ENCODE peak calls at places on chromosome 20, in ten cellular contexts. E is Peyer's patch, L is endothelial cell of umbilical vein, O is ovary, U is A549, B is body of pancreas, Z is GM12892, D is tibial nerve, T is stomach, N is K562. M is an unnamed sample.

GRCh38 chr20:22418738-22419137 is 165.6 kb downstream of the FOXA2 start:
- DNase-seq in U (no peak), E (no peak), N (no peak), Z (no peak), L (no peak), D (no peak), O (no peak), B (peak), T (no peak), M (no peak)

GRCh38 chr20:12838261-12838866 is 170.4 kb upstream of the SPTLC3 start:
- DNase-seq in B (no peak), L (no peak), E (no peak), N (no peak), Z (no peak), D (no peak), O (no peak), T (no peak), U (peak), M (peak)

GRCh38 chr20:5737619-5737953 is 12.6 kb upstream of the SHLD1 start:
- DNase-seq in O (no peak), E (no peak), Z (no peak), L (no peak), T (no peak), U (no peak), D (no peak), B (no peak), N (no peak), M (no peak)

GRCh38 chr20:25274481-25274880 is 26.6 kb downstream of the PYGB start:
- DNase-seq in U (no peak), E (peak), D (no peak), N (no peak), O (peak), B (peak), L (no peak), Z (no peak), T (peak), M (no peak)

GRCh38 chr20:22985212-22985611 is 49.9 kb upstream of the SSTR4 start:
- DNase-seq in B (no peak), L (no peak), O (no peak), U (no peak), Z (no peak), N (no peak), D (no peak), E (no peak), T (no peak), M (no peak)

GRCh38 chr20:2871555-2872303 is 1.6 kb upstream of the PTPRA start:
- DNase-seq in T (no peak), E (no peak), N (peak), D (no peak), L (no peak), B (no peak), Z (no peak), U (no peak), O (no peak), M (peak)

GRCh38 chr20:26208296-26209091 is 511.8 kb upstream of the ZNF337 start:
- DNase-seq in D (no peak), O (no peak), Z (peak), U (no peak), T (no peak), E (no peak), N (no peak), L (no peak), B (peak), M (no peak)

GRCh38 chr20:22762576-22763256 is 178.3 kb upstream of the FOXA2 start:
- DNase-seq in B (no peak), U (peak), O (no peak), D (no peak), Z (no peak), T (no peak), L (no peak), E (no peak), N (no peak), M (no peak)

GRCh38 chr20:48454721-48455490 is 372.9 kb downstream of the PREX1 start:
- DNase-seq in E (no peak), O (no peak), Z (no peak), B (no peak), U (no peak), D (no peak), T (no peak), L (no peak), N (no peak), M (no peak)

GRCh38 chr20:25294459-25295385 is 46.8 kb downstream of the PYGB start:
- DNase-seq in T (peak), O (peak), B (no peak), D (no peak), E (peak), U (peak), L (peak), Z (peak), N (peak), M (peak)

GRCh38 chr20:51420111-51420510 is 122.4 kb downstream of the NFATC2 start:
- DNase-seq in E (no peak), N (no peak), U (no peak), L (peak), Z (no peak), O (no peak), T (no peak), B (no peak), D (no peak), M (no peak)

GRCh38 chr20:50470249-50470858 is 39.8 kb upstream of the PTPN1 start:
- DNase-seq in T (no peak), D (no peak), E (no peak), B (no peak), U (no peak), O (no peak), Z (no peak), N (no peak), L (peak), M (no peak)

GRCh38 chr20:37042986-37043972 is 52.5 kb downstream of the RBL1 start:
- DNase-seq in U (no peak), N (no peak), Z (peak), O (no peak), L (no peak), E (peak), D (no peak), T (no peak), B (no peak), M (no peak)

GRCh38 chr20:34017610-34018009 is 23.9 kb downstream of the RALY start:
- DNase-seq in L (no peak), B (no peak), N (no peak), U (no peak), Z (no peak), E (no peak), D (no peak), O (no peak), T (no peak), M (no peak)

GRCh38 chr20:31710423-31711250 is 12.0 kb downstream of the BCL2L1 start:
- DNase-seq in E (no peak), D (no peak), Z (no peak), L (no peak), U (no peak), O (no peak), T (peak), N (no peak), B (no peak), M (peak)

GRCh38 chr20:3766832-3767433 is 620 bp downstream of the ADISSP start:
- DNase-seq in Z (no peak), N (peak), B (no peak), U (no peak), D (no peak), T (no peak), O (no peak), E (no peak), L (no peak), M (peak)

DNA sequence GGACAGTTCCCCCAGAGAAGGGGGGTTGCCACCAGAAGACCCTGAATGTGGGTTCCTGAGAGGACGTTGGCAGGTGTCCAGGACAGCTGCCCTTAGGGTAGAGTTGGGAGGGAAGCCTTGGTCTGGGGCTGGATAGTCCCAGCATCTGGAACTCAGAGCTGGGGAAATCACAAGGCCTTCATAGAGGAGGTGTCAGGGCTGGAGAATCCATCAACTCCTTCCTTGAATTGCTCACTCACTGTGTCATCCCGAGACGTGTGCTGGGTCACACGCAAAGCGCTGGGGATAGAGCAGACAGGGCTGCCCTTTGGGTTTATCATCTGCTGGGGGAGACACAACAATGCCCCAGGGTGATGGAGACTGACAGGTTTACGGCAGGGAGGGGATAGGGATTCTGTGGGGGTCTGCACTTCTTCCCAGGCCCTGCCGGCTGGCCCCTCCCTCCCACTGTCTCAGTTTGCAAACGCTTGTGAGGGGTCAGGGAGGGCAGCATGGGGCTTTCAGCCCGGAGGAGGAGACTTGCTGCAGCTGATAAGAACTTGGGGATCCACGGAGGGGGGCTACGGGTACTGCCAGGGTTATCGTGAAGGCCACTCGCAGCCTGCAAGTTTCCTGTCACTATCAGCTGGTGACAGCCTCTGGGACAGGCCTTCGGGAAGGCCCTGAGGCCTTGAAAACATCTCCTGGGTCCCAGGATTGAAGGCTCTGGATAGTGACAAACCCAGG is 18.6 kb downstream of the RBM38 start:
- DNase-seq in L (no peak), Z (no peak), T (no peak), N (peak), D (no peak), E (no peak), B (no peak), O (no peak), U (no peak), M (peak)
- TF ChIP-seq POLR2A in L (no peak), Z (peak), T (no peak), N (peak), D (no peak), E (no peak), B (no peak), O (no peak), U (no peak), M (peak)

DNA sequence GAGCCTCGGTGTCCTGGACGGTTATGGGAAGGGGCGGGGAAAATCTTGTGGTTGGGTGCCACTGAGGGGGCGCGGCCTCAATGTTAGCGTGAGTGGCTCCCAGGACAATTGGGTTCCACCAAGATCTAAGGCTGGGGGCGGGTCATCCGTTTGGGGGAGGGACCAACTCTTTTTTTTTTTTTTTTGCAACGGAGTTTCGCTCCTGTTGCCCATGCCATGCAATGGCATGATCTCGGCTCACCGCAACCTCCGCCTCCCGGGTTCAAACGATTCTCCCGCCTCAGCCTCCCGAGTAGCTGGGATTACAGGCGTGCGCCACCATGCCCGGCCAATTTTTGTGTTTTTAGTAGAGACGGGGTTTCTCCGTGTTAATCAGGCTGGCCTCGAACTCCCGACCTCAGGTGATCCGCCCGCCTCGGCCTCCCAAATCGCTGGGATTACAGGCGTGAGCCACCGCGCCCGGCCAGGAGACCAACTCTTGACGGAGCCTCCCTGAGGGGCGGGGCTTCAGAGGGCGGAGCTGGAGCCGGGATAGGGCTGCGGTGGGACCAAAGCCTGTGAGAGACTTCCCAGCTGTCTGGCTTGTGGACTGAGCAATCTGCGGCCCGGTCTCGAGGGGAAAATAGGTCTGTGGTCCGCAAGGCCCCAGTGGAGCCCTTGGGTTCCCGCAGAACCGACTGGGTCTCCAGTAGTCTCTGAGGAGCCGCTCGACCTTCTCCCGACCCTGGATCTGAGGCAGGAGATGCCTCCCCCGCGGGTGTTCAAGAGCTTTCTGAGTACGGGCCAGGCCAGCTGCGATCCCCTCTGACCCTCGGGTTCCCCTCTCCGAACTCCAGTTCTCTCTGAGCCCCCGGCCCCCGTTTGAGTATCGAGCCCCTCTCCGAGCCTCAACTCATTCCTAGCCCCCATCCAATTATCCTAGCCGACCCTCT is 1.1 kb downstream of the SPAG4 start:
- DNase-seq in O (peak), N (peak), Z (peak), E (peak), B (peak), D (peak), T (peak), L (peak), U (peak), M (peak)
- TF ChIP-seq POLR2A in O (peak), N (peak), Z (no peak), E (no peak), B (peak), D (no peak), T (no peak), L (peak), U (peak), M (no peak)

GRCh38 chr20:62604796-62605195 is 37.5 kb upstream of the SLCO4A1 start:
- DNase-seq in O (no peak), U (no peak), L (no peak), D (no peak), N (no peak), T (no peak), E (no peak), Z (no peak), B (no peak), M (no peak)

GRCh38 chr20:62603907-62604785 is 38.2 kb upstream of the SLCO4A1 start:
- DNase-seq in Z (no peak), E (no peak), O (no peak), D (no peak), T (no peak), L (no peak), B (no peak), U (no peak), N (no peak), M (no peak)

GRCh38 chr20:62606551-62607201 is 35.6 kb upstream of the SLCO4A1 start:
- DNase-seq in Z (no peak), L (no peak), O (peak), D (peak), B (peak), E (peak), N (no peak), T (peak), U (no peak), M (no peak)

GRCh38 chr20:62605996-62606395 is 36.3 kb upstream of the SLCO4A1 start:
- DNase-seq in T (peak), D (no peak), O (no peak), N (no peak), U (no peak), E (peak), Z (no peak), B (no peak), L (no peak), M (no peak)

DNA sequence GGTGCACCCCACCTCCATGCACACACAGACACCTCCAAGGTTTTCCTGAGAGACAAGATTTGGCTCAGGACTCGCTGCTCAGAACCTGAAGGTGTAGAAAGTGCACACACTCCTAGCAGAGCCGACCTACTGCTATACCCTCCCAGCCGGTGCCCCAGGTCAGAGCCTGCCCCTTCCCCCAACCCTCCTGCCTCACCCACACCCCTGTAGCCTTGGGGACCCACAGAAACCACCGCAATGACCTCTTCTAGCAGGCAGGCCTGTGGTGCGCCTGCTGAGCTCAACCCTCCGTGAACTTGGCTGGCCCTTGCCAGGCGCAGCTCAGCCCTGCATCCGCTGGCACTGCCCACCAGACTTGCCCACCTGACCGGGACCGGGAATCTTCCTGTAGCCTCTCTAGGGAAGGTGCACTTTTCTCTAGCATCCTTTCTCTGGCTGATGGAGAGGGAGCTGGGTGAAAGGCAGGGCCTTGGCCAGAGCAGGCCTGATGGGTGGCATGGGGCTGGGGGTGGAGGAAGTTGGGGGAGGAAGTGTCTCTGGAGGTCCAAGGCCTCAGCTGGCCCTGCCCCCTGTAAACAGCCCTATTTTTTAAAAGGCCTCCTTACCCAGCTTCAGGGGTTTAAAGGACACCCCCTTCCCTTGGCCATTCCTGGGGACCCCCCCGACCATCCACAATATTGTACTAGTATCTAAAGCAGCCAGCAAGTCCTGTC is 36.9 kb upstream of the SLCO4A1 start:
- DNase-seq in O (no peak), U (no peak), L (no peak), T (no peak), D (no peak), Z (no peak), E (no peak), B (no peak), N (no peak), M (no peak)
- TF ChIP-seq POLR2A in O (no peak), U (no peak), L (no peak), T (no peak), D (no peak), Z (no peak), E (no peak), B (no peak), N (no peak), M (no peak)

GRCh38 chr20:53915459-53916172 is 154.8 kb downstream of the BCAS1 start:
- DNase-seq in E (peak), T (peak), U (peak), N (peak), Z (peak), D (peak), O (peak), B (peak), L (peak), M (peak)

GRCh38 chr20:53918949-53919361 is 151.4 kb downstream of the BCAS1 start:
- DNase-seq in T (no peak), B (no peak), L (no peak), Z (no peak), D (no peak), N (peak), O (no peak), E (peak), U (no peak), M (no peak)

GRCh38 chr20:53916173-53916512 is 154.3 kb downstream of the BCAS1 start:
- DNase-seq in O (no peak), E (no peak), Z (no peak), B (no peak), L (no peak), N (no peak), T (no peak), U (no peak), D (no peak), M (no peak)

GRCh38 chr20:53918010-53918311 is 152.4 kb downstream of the BCAS1 start:
- DNase-seq in N (no peak), O (no peak), B (no peak), U (no peak), E (no peak), L (no peak), D (no peak), Z (no peak), T (no peak), M (no peak)

GRCh38 chr20:53917145-53918009 is 153.0 kb downstream of the BCAS1 start:
- DNase-seq in D (peak), B (peak), N (peak), O (peak), U (no peak), L (peak), T (peak), Z (no peak), E (peak), M (peak)
- TF ChIP-seq POLR2A in D (no peak), B (peak), N (no peak), O (no peak), U (no peak), L (no peak), T (no peak), Z (no peak), E (no peak), M (no peak)

DNA sequence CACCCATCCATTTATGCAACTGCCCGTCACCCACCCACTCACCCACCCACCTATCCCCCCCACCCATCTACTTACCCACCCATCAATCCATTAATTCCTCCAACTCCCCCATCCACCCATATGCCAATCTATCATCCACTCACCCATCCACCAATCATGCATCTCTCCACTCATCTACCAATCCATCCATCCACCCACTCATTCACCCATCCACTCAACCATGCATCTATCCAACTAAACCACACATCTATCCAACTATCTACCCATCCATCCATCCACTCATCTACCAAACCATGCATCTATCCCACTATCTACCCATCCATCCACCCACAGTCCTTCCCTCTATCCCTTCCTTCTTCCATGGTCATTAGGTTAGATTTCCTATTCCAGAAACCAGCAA is 43.0 kb downstream of the ARHGAP40 start:
- DNase-seq in U (no peak), L (no peak), T (no peak), D (no peak), O (no peak), B (no peak), E (no peak), N (no peak), Z (no peak), M (no peak)
- TF ChIP-seq POLR2A in U (no peak), L (no peak), T (no peak), D (no peak), O (no peak), B (no peak), E (no peak), N (no peak), Z (no peak), M (no peak)

DNA sequence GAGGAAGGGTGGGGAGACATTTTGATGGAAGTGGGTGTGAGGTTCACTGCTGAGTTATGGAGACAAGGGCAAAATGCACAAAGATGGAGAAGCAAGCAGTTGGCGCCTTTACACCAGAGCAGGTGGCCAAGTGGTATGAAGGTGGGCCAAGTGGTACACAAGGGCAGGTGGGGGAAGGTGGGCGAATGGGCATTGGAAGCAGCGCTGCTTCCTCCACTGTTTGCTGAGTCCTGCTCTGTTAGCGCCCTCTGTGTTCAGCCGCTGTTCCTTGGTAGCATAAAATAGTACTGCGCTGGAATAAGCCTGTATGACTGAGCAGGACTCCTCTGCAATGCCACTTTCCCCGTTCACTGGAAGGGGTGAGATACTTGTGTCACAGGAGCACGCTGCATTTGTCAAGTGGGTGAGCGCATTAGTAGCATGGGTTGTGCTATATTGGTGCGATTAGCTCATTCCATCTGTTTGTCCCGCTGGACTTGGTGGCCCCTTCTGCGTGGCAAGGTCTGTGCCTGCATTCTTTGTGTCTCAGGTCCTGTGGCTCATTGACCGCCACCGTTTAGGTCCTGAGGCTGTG is 116.4 kb downstream of the TOX2 start:
- DNase-seq in T (no peak), U (no peak), O (no peak), L (no peak), D (no peak), B (no peak), E (no peak), Z (no peak), N (no peak), M (no peak)
- TF ChIP-seq POLR2A in T (no peak), U (no peak), O (no peak), L (no peak), D (no peak), B (no peak), E (no peak), Z (no peak), N (no peak), M (no peak)

M was measured in erythroblast.